ENCODE peak calls at places on chromosomes 12 and 14, in five cellular contexts. S, B, G, Z and F are unnamed samples.

GRCh38 chr14:68124885-68125731 is 305.5 kb downstream of the RAD51B start:
- DNase-seq in S (no peak), G (no peak), Z (peak; percentile 53), B (no peak), F (no peak)

GRCh38 chr14:64673748-64674147 is 30.5 kb upstream of the PLEKHG3 start:
- DNase-seq in G (no peak), S (no peak), Z (peak; percentile 80), B (no peak), F (no peak)

GRCh38 chr12:27486986-27487385 is 37.0 kb upstream of the PPFIBP1 start:
- DNase-seq in Z (no peak), S (no peak), G (no peak), B (no peak), F (no peak)

GRCh38 chr12:83537428-83538053 is 850.8 kb downstream of the TMTC2 start:
- DNase-seq in G (no peak), B (no peak), Z (no peak), S (no peak), F (no peak)

GRCh38 chr14:33556382-33557121 is 394.3 kb downstream of the EGLN3 start:
- DNase-seq in G (no peak), S (no peak), B (no peak), Z (no peak), F (peak; percentile 22)

GRCh38 chr12:67650127-67650495 is 1.6 kb downstream of the DYRK2 start:
- DNase-seq in Z (no peak), B (no peak), G (no peak), S (peak; percentile 30), F (no peak)

GRCh38 chr12:51818567-51819300 is 29.8 kb downstream of the FIGNL2 start:
- DNase-seq in B (no peak), G (no peak), Z (no peak), S (no peak), F (peak; percentile 59)

GRCh38 chr12:90233168-90234100 is 524.8 kb upstream of the ATP2B1 start:
- DNase-seq in S (no peak), Z (no peak), G (no peak), B (no peak), F (no peak)

GRCh38 chr14:32509632-32510187 is 180.6 kb downstream of the AKAP6 start:
- DNase-seq in B (peak; percentile 83), G (no peak), S (no peak), Z (peak; percentile 50), F (peak; percentile 98)

GRCh38 chr12:69266045-69266635 is 26.8 kb downstream of the CPSF6 start:
- DNase-seq in B (no peak), G (no peak), S (no peak), Z (no peak), F (no peak)

GRCh38 chr12:95169368-95169767 is 47.9 kb downstream of the FGD6 start:
- DNase-seq in B (no peak), G (no peak), Z (no peak), S (no peak), F (peak; percentile 62)

GRCh38 chr14:52918486-52918885 is 32.4 kb downstream of the FERMT2 start:
- DNase-seq in Z (no peak), B (no peak), S (no peak), G (no peak), F (peak; percentile 70)

GRCh38 chr12:34398706-34399630 is 376.7 kb downstream of the ALG10 start:
- DNase-seq in S (peak; percentile 6), G (no peak), B (peak; percentile 54), Z (peak; percentile 0), F (no peak)

GRCh38 chr14:100429537-100429936 is 106.4 kb downstream of the SLC25A47 start:
- DNase-seq in G (no peak), B (peak; percentile 32), Z (no peak), S (no peak), F (no peak)

GRCh38 chr14:56482306-56482705 is 97.3 kb upstream of the TMEM260 start:
- DNase-seq in B (no peak), S (no peak), G (no peak), Z (peak; percentile 15), F (no peak)

GRCh38 chr12:95118788-95119179 is 45.4 kb upstream of the NR2C1 start:
- DNase-seq in G (no peak), B (no peak), Z (no peak), S (no peak), F (no peak)

GRCh38 chr12:124733086-124733485 is 130.6 kb downstream of the SCARB1 start:
- DNase-seq in S (no peak), B (no peak), Z (no peak), G (no peak), F (no peak)

GRCh38 chr14:60093088-60093487 is 1.4 kb downstream of the PCNX4 start:
- DNase-seq in G (no peak), S (no peak), Z (no peak), B (no peak), F (no peak)

GRCh38 chr12:125403145-125403789 is 338.0 kb downstream of the AACS start:
- DNase-seq in B (no peak), Z (peak; percentile 3), S (no peak), G (no peak), F (peak; percentile 2)

GRCh38 chr12:51997156-51997555 is 9.6 kb upstream of the TAMALIN start:
- DNase-seq in Z (no peak), B (no peak), S (no peak), G (no peak), F (no peak)

GRCh38 chr14:85159726-85160125 is 370.2 kb upstream of the FLRT2 start:
- DNase-seq in Z (no peak), G (no peak), S (no peak), B (no peak), F (no peak)

GRCh38 chr14:81429028-81429427 is 28.9 kb upstream of the STON2 start:
- DNase-seq in G (no peak), S (no peak), B (no peak), Z (no peak), F (no peak)

GRCh38 chr12:20808521-20808920 is 2.0 kb upstream of the SLCO1B3 start:
- DNase-seq in Z (no peak), G (no peak), B (no peak), S (no peak), F (no peak)

GRCh38 chr14:34067587-34067986 is 116.7 kb upstream of the EGLN3 start:
- DNase-seq in G (no peak), S (no peak), Z (no peak), B (no peak), F (no peak)

GRCh38 chr12:30988086-30988485 is 61.5 kb downstream of the TSPAN11 start:
- DNase-seq in Z (no peak), G (no peak), S (no peak), B (no peak), F (no peak)

GRCh38 chr14:98937712-98938505 is 334.1 kb downstream of the BCL11B start:
- DNase-seq in S (no peak), Z (no peak), B (peak; percentile 25), G (no peak), F (no peak)

GRCh38 chr12:34393086-34393820 is 371.0 kb downstream of the ALG10 start:
- DNase-seq in Z (peak; percentile 0), G (no peak), S (peak; percentile 12), B (peak; percentile 49), F (no peak)

GRCh38 chr12:89185889-89186288 is 166.4 kb downstream of the DUSP6 start:
- DNase-seq in B (no peak), G (no peak), Z (no peak), S (no peak), F (no peak)

GRCh38 chr12:98416845-98417244 is 98.5 kb upstream of the TMPO start:
- DNase-seq in Z (no peak), G (no peak), B (no peak), S (no peak), F (peak; percentile 17)